ENCODE peak calls at places on chromosome 18, in seven cellular contexts. N is choroid plexus epithelial cell; A is ureter; C is endothelial cell; E is RWPE1; R is iPS DF 6.9; O is stimulated activated CD4-positive, alpha-beta T cell treated with anti-CD3 and anti-CD28 coated beads, Interleukin-2, amount 100 ng/mL, for 48 hours. U is an unnamed sample.

GRCh38 chr18:24725644-24726043 is 265.2 kb downstream of the HRH4 start:
- DNase-seq in R (no peak), C (no peak), A (no peak), O (no peak), N (no peak), E (no peak), U (no peak)

GRCh38 chr18:45324489-45325111 is 290.7 kb upstream of the SLC14A2 start:
- DNase-seq in E (peak; percentile 22), O (no peak), C (no peak), N (peak; percentile 83), A (peak; percentile 63), R (no peak), U (peak; percentile 80)

GRCh38 chr18:8805552-8805951 is 100.2 kb downstream of the MTCL1 start:
- DNase-seq in O (no peak), A (no peak), E (no peak), C (no peak), R (no peak), N (no peak), U (no peak)

GRCh38 chr18:7775848-7776247 is 208.7 kb downstream of the PTPRM start:
- DNase-seq in C (no peak), O (no peak), A (no peak), E (no peak), R (no peak), N (no peak), U (no peak)

GRCh38 chr18:10304853-10305252 is 149.6 kb upstream of the APCDD1 start:
- DNase-seq in O (no peak), R (no peak), E (peak; percentile 33), N (peak; percentile 28), A (no peak), C (no peak), U (peak; percentile 77)

GRCh38 chr18:62738638-62739037 is 23.3 kb downstream of the PHLPP1 start:
- DNase-seq in O (no peak), C (no peak), E (no peak), N (no peak), R (no peak), A (no peak), U (no peak)

GRCh38 chr18:78624646-78625279 is 354.9 kb upstream of the SALL3 start:
- DNase-seq in R (no peak), O (no peak), N (no peak), C (no peak), E (no peak), A (no peak), U (no peak)

GRCh38 chr18:58929206-58929605 is 64.5 kb downstream of the ZNF532 start:
- DNase-seq in O (no peak), C (no peak), A (no peak), N (no peak), E (no peak), R (no peak), U (no peak)

GRCh38 chr18:48563027-48563426 is 24.2 kb downstream of the CTIF start:
- DNase-seq in N (peak; percentile 66), C (no peak), E (peak; percentile 48), O (no peak), R (no peak), A (no peak), U (peak; percentile 82)

GRCh38 chr18:25786778-25787177 is 303.6 kb downstream of the SS18 start:
- DNase-seq in R (no peak), N (peak; percentile 73), A (no peak), E (no peak), C (no peak), O (no peak), U (peak; percentile 91)

GRCh38 chr18:3651266-3651665 is 201.3 kb downstream of the TGIF1 start:
- DNase-seq in A (no peak), E (no peak), C (no peak), N (no peak), R (no peak), O (no peak), U (no peak)

GRCh38 chr18:44782617-44783016 is 101.9 kb downstream of the SETBP1 start:
- DNase-seq in E (no peak), A (no peak), R (no peak), N (no peak), O (no peak), C (no peak), U (no peak)

GRCh38 chr18:21972281-21972680 is 197.1 kb upstream of the GATA6 start:
- DNase-seq in A (no peak), C (no peak), E (no peak), N (no peak), O (no peak), R (no peak), U (no peak)

GRCh38 chr18:33755918-33756590 is 178.0 kb downstream of the ASXL3 start:
- DNase-seq in E (peak; percentile 49), O (no peak), A (no peak), R (no peak), N (peak; percentile 87), C (no peak), U (peak; percentile 94)

GRCh38 chr18:47522359-47522758 is 270.9 kb upstream of the SKOR2 start:
- DNase-seq in N (no peak), O (no peak), A (no peak), C (no peak), R (no peak), E (no peak), U (no peak)

GRCh38 chr18:78875268-78875997 is 104.2 kb upstream of the SALL3 start:
- DNase-seq in C (no peak), N (peak; percentile 4), R (peak; percentile 29), A (no peak), E (peak; percentile 5), O (peak; percentile 28), U (no peak)

GRCh38 chr18:35747894-35748472 is 166.4 kb downstream of the GALNT1 start:
- DNase-seq in E (no peak), A (no peak), N (no peak), O (no peak), R (no peak), C (no peak), U (no peak)

GRCh38 chr18:59155140-59155539 is 15.5 kb downstream of the SEC11C start:
- DNase-seq in R (no peak), A (no peak), N (peak; percentile 25), E (no peak), C (no peak), O (no peak), U (peak; percentile 97)

GRCh38 chr18:74949611-74950010 is 259.3 kb downstream of the PTGR3 start:
- DNase-seq in O (no peak), N (peak; percentile 10), E (no peak), A (no peak), R (no peak), C (no peak), U (peak; percentile 5)

GRCh38 chr18:63213331-63213900 is 106.2 kb downstream of the BCL2 start:
- DNase-seq in O (no peak), C (no peak), N (no peak), R (no peak), E (no peak), A (no peak), U (no peak)

GRCh38 chr18:56661414-56662101 is 10.4 kb downstream of the WDR7 start:
- DNase-seq in A (no peak), R (no peak), N (peak; percentile 39), O (no peak), C (no peak), E (no peak), U (no peak)

GRCh38 chr18:11866764-11867163 is 15.6 kb downstream of the CHMP1B start:
- DNase-seq in O (no peak), C (no peak), R (no peak), E (no peak), A (no peak), N (no peak), U (no peak)

GRCh38 chr18:35127201-35127600 is 86.0 kb downstream of the MAPRE2 start:
- DNase-seq in N (peak; percentile 61), C (no peak), A (no peak), O (no peak), E (no peak), R (no peak), U (no peak)

GRCh38 chr18:76447268-76447890 is 47.7 kb downstream of the ZNF516 start:
- DNase-seq in C (no peak), N (no peak), O (no peak), E (no peak), R (no peak), A (peak; percentile 54), U (no peak)

GRCh38 chr18:28766027-28766426 is 589.1 kb upstream of the CDH2 start:
- DNase-seq in A (no peak), E (no peak), N (peak; percentile 61), O (no peak), C (no peak), R (no peak), U (peak; percentile 30)

GRCh38 chr18:58243401-58243800 is 199.4 kb downstream of the NEDD4L start:
- DNase-seq in O (no peak), A (no peak), R (no peak), N (no peak), C (no peak), E (no peak), U (no peak)

GRCh38 chr18:63977040-63977439 is 7.2 kb downstream of the SERPINB8 start:
- DNase-seq in A (no peak), O (no peak), E (no peak), C (no peak), N (no peak), R (no peak), U (no peak)

GRCh38 chr18:12317664-12318333 is 9.8 kb downstream of the TUBB6 start:
- DNase-seq in C (no peak), E (no peak), O (no peak), N (peak; percentile 82), R (no peak), A (no peak), U (peak; percentile 47)

GRCh38 chr18:77486985-77487384 is 237.3 kb downstream of the GALR1 start:
- DNase-seq in C (no peak), A (no peak), N (peak; percentile 23), O (no peak), E (no peak), R (no peak), U (no peak)

GRCh38 chr18:58400337-58400885 is 228.5 kb downstream of the ALPK2 start:
- DNase-seq in O (no peak), R (no peak), E (no peak), N (peak; percentile 53), A (no peak), C (no peak), U (no peak)

GRCh38 chr18:61948196-61948800 is 55.5 kb upstream of the RNF152 start:
- DNase-seq in N (peak; percentile 55), A (no peak), E (no peak), C (no peak), R (no peak), O (no peak), U (peak; percentile 63)

GRCh38 chr18:23365602-23366001 is 87.5 kb upstream of the RIOK3 start:
- DNase-seq in E (no peak), C (no peak), N (peak; percentile 46), R (no peak), O (no peak), A (no peak), U (peak; percentile 67)

GRCh38 chr18:54845788-54846187 is 17.5 kb downstream of the RAB27B start:
- DNase-seq in C (no peak), A (no peak), R (no peak), O (no peak), N (peak; percentile 79), E (no peak), U (peak; percentile 31)

GRCh38 chr18:76131738-76132137 is 363.3 kb downstream of the ZNF516 start:
- DNase-seq in C (no peak), R (no peak), N (no peak), E (peak; percentile 57), A (no peak), O (no peak), U (peak; percentile 37)

GRCh38 chr18:48139427-48140347 is 209.2 kb upstream of the SMAD2 start:
- DNase-seq in E (no peak), R (no peak), A (peak; percentile 86), N (peak; percentile 7), C (no peak), O (no peak), U (no peak)

GRCh38 chr18:55502346-55502710 is 85.7 kb downstream of the TCF4 start:
- DNase-seq in A (no peak), E (no peak), O (no peak), R (no peak), C (no peak), N (no peak), U (peak; percentile 58)

GRCh38 chr18:10450986-10451385 is 3.4 kb upstream of the APCDD1 start:
- DNase-seq in C (no peak), R (no peak), O (no peak), E (no peak), A (no peak), N (no peak), U (no peak)